ENCODE peak calls at places on chromosomes 5 and 9, in seven cellular contexts. S is left cardiac atrium; H is omental fat pad; Q is T-helper 9 cell; G is NCI-H1436; T is WTC11; C is activated CD8-positive, alpha-beta memory T cell treated with anti-CD3 and anti-CD28 coated beads, Interleukin-2, amount 50 U/mL, for 4 hours. I is an unnamed sample.

GRCh38 chr9:14340994-14341393 is 27.1 kb upstream of the NFIB start:
- DNase-seq in T (no peak), H (no peak), S (no peak), Q (no peak), G (no peak), C (no peak), I (no peak)

GRCh38 chr9:112867275-112867991 is 23.2 kb downstream of the SLC46A2 start:
- DNase-seq in T (peak; percentile 17), S (no peak), Q (no peak), H (no peak), G (no peak), C (no peak), I (no peak)

GRCh38 chr9:91273853-91274552 is 87.7 kb downstream of the AUH start:
- DNase-seq in Q (no peak), T (no peak), G (no peak), H (no peak), C (no peak), S (no peak), I (no peak)

GRCh38 chr5:123659495-123659894 is 147.5 kb downstream of the CSNK1G3 start:
- DNase-seq in S (no peak), T (no peak), H (no peak), Q (no peak), C (no peak), G (no peak), I (no peak)

GRCh38 chr9:13267743-13268142 is 11.7 kb downstream of the MPDZ start:
- DNase-seq in C (no peak), Q (no peak), H (no peak), S (no peak), G (no peak), T (no peak), I (no peak)

GRCh38 chr5:160441352-160441781 is 19.7 kb downstream of the PTTG1 start:
- DNase-seq in C (no peak), H (no peak), S (no peak), Q (no peak), G (no peak), T (no peak), I (no peak)

GRCh38 chr9:126545116-126545515 is 68.6 kb upstream of the LMX1B start:
- DNase-seq in H (no peak), T (no peak), Q (no peak), C (no peak), G (no peak), S (no peak), I (no peak)

GRCh38 chr5:96080557-96080956 is 118.9 kb upstream of the ELL2 start:
- DNase-seq in G (no peak), Q (no peak), S (no peak), T (no peak), C (no peak), H (no peak), I (no peak)

GRCh38 chr5:132259061-132259851 is 1.8 kb downstream of the PDLIM4 start:
- DNase-seq in T (no peak), H (peak; percentile 21), Q (no peak), S (peak; percentile 87), G (no peak), C (peak; percentile 9), I (no peak)

GRCh38 chr5:138543730-138544104 is 681 bp upstream of the ETF1 start:
- DNase-seq in C (no peak), G (no peak), H (peak; percentile 29), S (no peak), T (no peak), Q (no peak), I (no peak)

I was measured in T-helper 17 cell.